ENCODE peak calls at places on chromosomes 16 and 17, in seven cellular contexts. One of them, this sample, is unnamed.
A peak's percentile ranks its signal among the peaks of the same experiment; 100 is the strongest.

GRCh38 chr16:77793417-77793816 is 5.1 kb downstream of the VAT1L start:
- DNase-seq in EL: no peak
- DNase-seq in fibroblast of lung: no peak
- DNase-seq in HS-27A: no peak
- DNase-seq in T-helper 2 cell: no peak
- DNase-seq in WTC11: no peak
- DNase-seq in AG09319: no peak
- DNase-seq in this sample: no peak

GRCh38 chr17:79960788-79961522 is 74.7 kb downstream of the TBC1D16 start:
- DNase-seq in EL: peak; percentile 36
- DNase-seq in fibroblast of lung: no peak
- DNase-seq in HS-27A: no peak
- DNase-seq in T-helper 2 cell: no peak
- DNase-seq in WTC11: no peak
- DNase-seq in AG09319: no peak
- DNase-seq in this sample: no peak

GRCh38 chr17:64596439-64596838 is 65.7 kb downstream of the SMURF2 start:
- DNase-seq in EL: no peak
- DNase-seq in fibroblast of lung: no peak
- DNase-seq in HS-27A: no peak
- DNase-seq in T-helper 2 cell: no peak
- DNase-seq in WTC11: no peak
- DNase-seq in AG09319: no peak
- DNase-seq in this sample: no peak

GRCh38 chr16:29743827-29744531 is 1.8 kb downstream of the C16orf54 start:
- DNase-seq in EL: no peak
- DNase-seq in fibroblast of lung: no peak
- DNase-seq in HS-27A: no peak
- DNase-seq in T-helper 2 cell: peak; percentile 32
- DNase-seq in WTC11: no peak
- DNase-seq in AG09319: no peak
- DNase-seq in this sample: peak; percentile 35

GRCh38 chr16:84667600-84668309 is 19.4 kb downstream of the KLHL36 start:
- DNase-seq in EL: no peak
- DNase-seq in fibroblast of lung: no peak
- DNase-seq in HS-27A: no peak
- DNase-seq in T-helper 2 cell: no peak
- DNase-seq in WTC11: no peak
- DNase-seq in AG09319: no peak
- DNase-seq in this sample: no peak

GRCh38 chr17:45155483-45155882 is 6.2 kb upstream of the HEXIM2 start:
- DNase-seq in EL: no peak
- DNase-seq in fibroblast of lung: no peak
- DNase-seq in HS-27A: no peak
- DNase-seq in T-helper 2 cell: no peak
- DNase-seq in WTC11: no peak
- DNase-seq in AG09319: no peak
- DNase-seq in this sample: no peak

GRCh38 chr16:48620445-48620844 is 10.5 kb upstream of the N4BP1 start:
- DNase-seq in EL: no peak
- DNase-seq in fibroblast of lung: no peak
- DNase-seq in HS-27A: no peak
- DNase-seq in T-helper 2 cell: no peak
- DNase-seq in WTC11: no peak
- DNase-seq in AG09319: no peak
- DNase-seq in this sample: no peak

GRCh38 chr17:11094377-11094776 is 146.6 kb upstream of the SHISA6 start:
- DNase-seq in EL: no peak
- DNase-seq in fibroblast of lung: no peak
- DNase-seq in HS-27A: no peak
- DNase-seq in T-helper 2 cell: no peak
- DNase-seq in WTC11: no peak
- DNase-seq in AG09319: no peak
- DNase-seq in this sample: no peak

GRCh38 chr17:39270923-39271322 is 45.2 kb upstream of the STAC2 start:
- DNase-seq in EL: peak; percentile 55
- DNase-seq in fibroblast of lung: peak; percentile 92
- DNase-seq in HS-27A: no peak
- DNase-seq in T-helper 2 cell: no peak
- DNase-seq in WTC11: no peak
- DNase-seq in AG09319: peak; percentile 82
- DNase-seq in this sample: peak; percentile 32

GRCh38 chr17:28986714-28987367 is 19.0 kb downstream of the SEZ6 start:
- DNase-seq in EL: no peak
- DNase-seq in fibroblast of lung: no peak
- DNase-seq in HS-27A: no peak
- DNase-seq in T-helper 2 cell: no peak
- DNase-seq in WTC11: no peak
- DNase-seq in AG09319: no peak
- DNase-seq in this sample: no peak

GRCh38 chr17:78117027-78117981 is 11.3 kb downstream of the TMC6 start:
- DNase-seq in EL: no peak
- DNase-seq in fibroblast of lung: no peak
- DNase-seq in HS-27A: no peak
- DNase-seq in T-helper 2 cell: no peak
- DNase-seq in WTC11: peak; percentile 76
- DNase-seq in AG09319: no peak
- DNase-seq in this sample: peak; percentile 79

GRCh38 chr17:19418312-19418992 is 7.4 kb downstream of the RNF112 start:
- DNase-seq in EL: peak; percentile 42
- DNase-seq in fibroblast of lung: no peak
- DNase-seq in HS-27A: no peak
- DNase-seq in T-helper 2 cell: no peak
- DNase-seq in WTC11: no peak
- DNase-seq in AG09319: no peak
- DNase-seq in this sample: no peak

GRCh38 chr16:31010539-31010938 is at the start of gene STX1B:
- DNase-seq in EL: peak; percentile 34
- DNase-seq in fibroblast of lung: peak; percentile 41
- DNase-seq in HS-27A: no peak
- DNase-seq in T-helper 2 cell: peak; percentile 27
- DNase-seq in WTC11: peak; percentile 90
- DNase-seq in AG09319: no peak
- DNase-seq in this sample: peak; percentile 96

GRCh38 chr16:62549875-62550274 is 513.6 kb upstream of the CDH8 start:
- DNase-seq in EL: no peak
- DNase-seq in fibroblast of lung: no peak
- DNase-seq in HS-27A: no peak
- DNase-seq in T-helper 2 cell: no peak
- DNase-seq in WTC11: no peak
- DNase-seq in AG09319: no peak
- DNase-seq in this sample: no peak

GRCh38 chr16:56684256-56684925 is 2.1 kb downstream of the MT1X start:
- DNase-seq in EL: no peak
- DNase-seq in fibroblast of lung: no peak
- DNase-seq in HS-27A: no peak
- DNase-seq in T-helper 2 cell: no peak
- DNase-seq in WTC11: no peak
- DNase-seq in AG09319: no peak
- DNase-seq in this sample: no peak

GRCh38 chr16:26598061-26598460 is 468.7 kb upstream of the C16orf82 start:
- DNase-seq in EL: no peak
- DNase-seq in fibroblast of lung: no peak
- DNase-seq in HS-27A: no peak
- DNase-seq in T-helper 2 cell: peak; percentile 44
- DNase-seq in WTC11: no peak
- DNase-seq in AG09319: no peak
- DNase-seq in this sample: no peak

GRCh38 chr16:31333686-31334649 is 21.0 kb upstream of the ITGAX start:
- DNase-seq in EL: peak; percentile 31
- DNase-seq in fibroblast of lung: peak; percentile 2
- DNase-seq in HS-27A: no peak
- DNase-seq in T-helper 2 cell: no peak
- DNase-seq in WTC11: peak; percentile 54
- DNase-seq in AG09319: no peak
- DNase-seq in this sample: peak; percentile 71

GRCh38 chr17:38453951-38454421 is 25.7 kb downstream of the ARHGAP23 start:
- DNase-seq in EL: peak; percentile 73
- DNase-seq in fibroblast of lung: peak; percentile 78
- DNase-seq in HS-27A: no peak
- DNase-seq in T-helper 2 cell: no peak
- DNase-seq in WTC11: no peak
- DNase-seq in AG09319: no peak
- DNase-seq in this sample: no peak

GRCh38 chr16:85696761-85697160 is 8.0 kb upstream of the GINS2 start:
- DNase-seq in EL: no peak
- DNase-seq in fibroblast of lung: no peak
- DNase-seq in HS-27A: no peak
- DNase-seq in T-helper 2 cell: no peak
- DNase-seq in WTC11: no peak
- DNase-seq in AG09319: no peak
- DNase-seq in this sample: no peak

GRCh38 chr16:82580293-82580900 is 46.4 kb upstream of the CDH13 start:
- DNase-seq in EL: peak; percentile 9
- DNase-seq in fibroblast of lung: no peak
- DNase-seq in HS-27A: no peak
- DNase-seq in T-helper 2 cell: no peak
- DNase-seq in WTC11: peak; percentile 25
- DNase-seq in AG09319: no peak
- DNase-seq in this sample: peak; percentile 34

GRCh38 chr16:17408296-17408695 is 62.5 kb downstream of the XYLT1 start:
- DNase-seq in EL: no peak
- DNase-seq in fibroblast of lung: no peak
- DNase-seq in HS-27A: no peak
- DNase-seq in T-helper 2 cell: no peak
- DNase-seq in WTC11: no peak
- DNase-seq in AG09319: no peak
- DNase-seq in this sample: no peak

GRCh38 chr17:68318103-68318991 is 27.1 kb downstream of the ARSG start:
- DNase-seq in EL: peak; percentile 87
- DNase-seq in fibroblast of lung: peak; percentile 18
- DNase-seq in HS-27A: peak; percentile 33
- DNase-seq in T-helper 2 cell: no peak
- DNase-seq in WTC11: no peak
- DNase-seq in AG09319: no peak
- DNase-seq in this sample: no peak

GRCh38 chr17:9234404-9234945 is 213.2 kb downstream of the NTN1 start:
- DNase-seq in EL: no peak
- DNase-seq in fibroblast of lung: no peak
- DNase-seq in HS-27A: no peak
- DNase-seq in T-helper 2 cell: no peak
- DNase-seq in WTC11: no peak
- DNase-seq in AG09319: no peak
- DNase-seq in this sample: no peak

GRCh38 chr17:83156408-83156807 is 77.0 kb downstream of the METRNL start:
- DNase-seq in EL: no peak
- DNase-seq in fibroblast of lung: no peak
- DNase-seq in HS-27A: no peak
- DNase-seq in T-helper 2 cell: no peak
- DNase-seq in WTC11: no peak
- DNase-seq in AG09319: no peak
- DNase-seq in this sample: no peak

GRCh38 chr16:83433201-83433600 is 374.6 kb upstream of the HSBP1 start:
- DNase-seq in EL: no peak
- DNase-seq in fibroblast of lung: no peak
- DNase-seq in HS-27A: no peak
- DNase-seq in T-helper 2 cell: no peak
- DNase-seq in WTC11: no peak
- DNase-seq in AG09319: no peak
- DNase-seq in this sample: no peak

GRCh38 chr16:89583895-89584644 is 8.5 kb downstream of the CPNE7 start:
- DNase-seq in EL: no peak
- DNase-seq in fibroblast of lung: no peak
- DNase-seq in HS-27A: no peak
- DNase-seq in T-helper 2 cell: no peak
- DNase-seq in WTC11: no peak
- DNase-seq in AG09319: no peak
- DNase-seq in this sample: no peak

GRCh38 chr17:80252871-80253270 is 7.8 kb upstream of the RNF213 start:
- DNase-seq in EL: no peak
- DNase-seq in fibroblast of lung: peak; percentile 6
- DNase-seq in HS-27A: no peak
- DNase-seq in T-helper 2 cell: peak; percentile 78
- DNase-seq in WTC11: peak; percentile 81
- DNase-seq in AG09319: no peak
- DNase-seq in this sample: peak; percentile 85

GRCh38 chr17:68599091-68599872 is 1.9 kb downstream of the FAM20A start:
- DNase-seq in EL: peak; percentile 39
- DNase-seq in fibroblast of lung: peak; percentile 65
- DNase-seq in HS-27A: no peak
- DNase-seq in T-helper 2 cell: no peak
- DNase-seq in WTC11: no peak
- DNase-seq in AG09319: no peak
- DNase-seq in this sample: peak; percentile 28

This sample was measured in GM23338.